ENCODE peak calls at places on chromosome 7, in six cellular contexts. Z is WERI-Rb-1; G is thyroid gland; Y is CD4-positive, alpha-beta T cell; K is colonic mucosa; H is cardiac muscle cell. W is an unnamed sample. For H3K27me3, the result is how much of the 10 kb centered on the place peaks cover.

GRCh38 chr7:102916426-102916825 is 3.6 kb downstream of the LRRC17 start:
- DNase-seq in G (no peak), K (no peak), Z (no peak), H (no peak), Y (no peak), W (peak)

GRCh38 chr7:109126404-109127050 is 556.9 kb downstream of the DNAJB9 start:
- DNase-seq in Z (no peak), Y (no peak), G (no peak), K (no peak), H (peak), W (no peak)

GRCh38 chr7:73715648-73716317 is 3.7 kb downstream of the STX1A start:
- DNase-seq in Y (no peak), Z (peak), K (no peak), H (peak), G (no peak), W (peak)

GRCh38 chr7:2754086-2754485 is 66.1 kb downstream of the AMZ1 start:
- DNase-seq in Y (no peak), G (no peak), K (no peak), H (no peak), Z (no peak), W (peak)

GRCh38 chr7:135193615-135194081 is 17.7 kb downstream of the WDR91 start:
- DNase-seq in G (no peak), Y (no peak), K (no peak), H (no peak), Z (no peak), W (peak)

GRCh38 chr7:90532231-90532929 is 62.9 kb downstream of the PTTG1IP2 start:
- DNase-seq in K (no peak), G (peak), H (no peak), Z (no peak), Y (no peak), W (no peak)

GRCh38 chr7:12719978-12720377 is 32.5 kb downstream of the ARL4A start:
- DNase-seq in G (no peak), H (no peak), K (no peak), Z (no peak), Y (no peak), W (no peak)

GRCh38 chr7:3067606-3068005 is 23.9 kb upstream of the CARD11 start:
- DNase-seq in G (no peak), H (no peak), Z (no peak), Y (no peak), K (no peak), W (no peak)

GRCh38 chr7:135428011-135428410 is 81.9 kb downstream of the CNOT4 start:
- DNase-seq in H (no peak), Y (no peak), Z (no peak), K (no peak), G (no peak), W (no peak)

GRCh38 chr7:132276986-132277716 is 299.1 kb downstream of the PLXNA4 start:
- DNase-seq in K (no peak), G (no peak), Y (no peak), H (no peak), Z (peak), W (peak)

GRCh38 chr7:33392143-33392542 is 262.8 kb downstream of the BBS9 start:
- DNase-seq in G (peak), Y (no peak), H (no peak), K (no peak), Z (peak), W (no peak)

GRCh38 chr7:155323001-155323638 is 25.4 kb downstream of the INSIG1 start:
- DNase-seq in K (no peak), G (no peak), H (no peak), Y (no peak), Z (no peak), W (no peak)

GRCh38 chr7:33744293-33744692 is 161.0 kb upstream of the BMPER start:
- DNase-seq in Z (no peak), H (peak), K (no peak), Y (no peak), G (no peak), W (no peak)

GRCh38 chr7:38274493-38274892 is 1.1 kb upstream of the TARP start:
- DNase-seq in K (no peak), Z (no peak), Y (no peak), H (no peak), G (no peak), W (peak)

GRCh38 chr7:16905300-16906044 is 23.7 kb upstream of the AGR3 start:
- DNase-seq in Z (no peak), K (no peak), H (peak), G (no peak), Y (no peak), W (peak)

GRCh38 chr7:152966189-152966588 is 206.6 kb downstream of the ACTR3B start:
- DNase-seq in Z (no peak), H (no peak), K (no peak), G (no peak), Y (no peak), W (no peak)

GRCh38 chr7:137871173-137871915 is 24.6 kb upstream of the DGKI start:
- DNase-seq in H (no peak), Y (no peak), K (no peak), G (no peak), Z (no peak), W (no peak)

GRCh38 chr7:50832744-50833143 is 50.0 kb upstream of the GRB10 start:
- DNase-seq in Y (no peak), Z (no peak), K (no peak), H (no peak), G (no peak), W (peak)

GRCh38 chr7:132261296-132261695 is 315.0 kb downstream of the PLXNA4 start:
- DNase-seq in H (no peak), Y (no peak), G (no peak), Z (no peak), K (no peak), W (no peak)

GRCh38 chr7:100372256-100372655 is 1.0 kb upstream of the PILRA start:
- DNase-seq in K (no peak), Y (no peak), Z (no peak), G (no peak), H (no peak), W (peak)

GRCh38 chr7:157558061-157558460 is 221.3 kb downstream of the DNAJB6 start:
- DNase-seq in Y (no peak), K (no peak), Z (no peak), G (no peak), H (no peak), W (no peak)

GRCh38 chr7:27697861-27698430 is 35.3 kb upstream of the HIBADH start:
- DNase-seq in G (no peak), H (no peak), K (peak), Y (no peak), Z (no peak), W (no peak)

GRCh38 chr7:73811760-73812168 is 19.0 kb upstream of the CLDN4 start:
- DNase-seq in H (peak), K (peak), Y (peak), Z (peak), G (peak), W (peak)

GRCh38 chr7:26667514-26668133 is 196.8 kb downstream of the SKAP2 start:
- DNase-seq in Z (peak), H (peak), K (peak), G (peak), Y (peak), W (peak)

GRCh38 chr7:98254951-98255610 is 3.0 kb upstream of the TECPR1 start:
- DNase-seq in Y (no peak), K (no peak), H (no peak), Z (no peak), G (no peak), W (no peak)

GRCh38 chr7:19869979-19870378 is 96.6 kb upstream of the TMEM196 start:
- DNase-seq in Z (no peak), K (no peak), G (no peak), Y (no peak), H (no peak), W (no peak)

GRCh38 chr7:38102486-38102885 is 75.6 kb upstream of the STARD3NL start:
- DNase-seq in G (no peak), H (no peak), Z (no peak), Y (no peak), K (no peak), W (peak)

GRCh38 chr7:34191041-34191440 is 285.7 kb downstream of the BMPER start:
- DNase-seq in Z (no peak), Y (no peak), K (no peak), G (no peak), H (no peak), W (no peak)

GRCh38 chr7:117818241-117818640 is 55.0 kb downstream of the CTTNBP2 start:
- DNase-seq in H (no peak), Z (no peak), Y (no peak), G (no peak), K (no peak), W (peak)

GRCh38 chr7:140646931-140647647 is 6.5 kb upstream of the DENND2A start:
- DNase-seq in Z (peak), K (peak), G (peak), Y (peak), H (peak), W (no peak)

GRCh38 chr7:47884675-47885074 is 63.6 kb downstream of the PKD1L1 start:
- DNase-seq in Z (no peak), Y (no peak), G (no peak), H (no peak), K (no peak), W (no peak)

GRCh38 chr7:15085361-15085760 is 182.8 kb upstream of the DGKB start:
- DNase-seq in K (no peak), G (no peak), H (no peak), Z (no peak), Y (no peak), W (no peak)

GRCh38 chr7:37311282-37311868 is 137.3 kb downstream of the ELMO1 start:
- DNase-seq in K (no peak), Z (no peak), H (no peak), G (no peak), Y (peak), W (no peak)

GRCh38 chr7:64183126-64183742 is 23.8 kb upstream of the ZNF735 start:
- DNase-seq in Y (peak), H (no peak), G (no peak), K (no peak), Z (peak), W (no peak)

GRCh38 chr7:42661312-42661711 is 250.6 kb downstream of the C7orf25 start:
- DNase-seq in K (no peak), H (no peak), Y (no peak), Z (no peak), G (no peak), W (peak)

GRCh38 chr7:26531926-26532325 is 240.3 kb downstream of the SNX10 start:
- DNase-seq in G (no peak), K (no peak), Z (no peak), H (no peak), Y (no peak), W (no peak)

GRCh38 chr7:115447495-115447894 is 525.6 kb downstream of the MDFIC start:
- DNase-seq in G (no peak), Y (no peak), H (no peak), K (no peak), Z (no peak), W (no peak)
- H3K27ac ChIP-seq in G (no peak), Y (no peak), H (no peak), K (no peak), Z (no peak), W (no peak)

DNA sequence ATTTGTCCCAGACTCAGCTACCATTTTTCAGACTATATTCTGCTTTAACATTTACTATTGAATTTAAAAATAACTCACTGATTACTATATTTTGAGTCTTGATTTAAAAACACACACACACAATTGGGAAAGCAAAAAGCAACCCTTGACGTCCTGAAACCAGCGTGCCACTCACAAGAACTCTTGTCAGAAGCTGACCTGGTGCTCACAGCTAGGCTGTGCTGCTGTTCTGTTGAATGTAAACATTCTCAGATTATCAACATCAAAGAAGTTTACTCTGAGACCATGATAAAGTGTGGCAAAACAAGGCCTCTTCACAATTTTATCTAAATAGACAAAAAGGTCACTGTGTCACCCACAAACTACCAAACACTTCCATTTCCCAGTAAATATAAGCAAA is 62.6 kb upstream of the CACNA2D1 start:
- DNase-seq in H (peak), G (no peak), Y (no peak), Z (no peak), K (no peak), W (peak)
- H3K27me3 ChIP-seq in H (under half), G (under half), Y (under half), Z (under half), K (under half), W (under half)

GRCh38 chr7:23653942-23654341 is 26.1 kb upstream of the FAM221A start:
- DNase-seq in H (peak), K (no peak), Z (no peak), Y (no peak), G (no peak), W (no peak)

GRCh38 chr7:23654508-23654907 is 25.5 kb upstream of the FAM221A start:
- DNase-seq in K (peak), Y (no peak), G (peak), H (no peak), Z (peak), W (peak)

GRCh38 chr7:23658831-23659427 is 21.1 kb upstream of the FAM221A start:
- DNase-seq in H (no peak), G (no peak), Z (no peak), Y (no peak), K (no peak), W (no peak)

DNA sequence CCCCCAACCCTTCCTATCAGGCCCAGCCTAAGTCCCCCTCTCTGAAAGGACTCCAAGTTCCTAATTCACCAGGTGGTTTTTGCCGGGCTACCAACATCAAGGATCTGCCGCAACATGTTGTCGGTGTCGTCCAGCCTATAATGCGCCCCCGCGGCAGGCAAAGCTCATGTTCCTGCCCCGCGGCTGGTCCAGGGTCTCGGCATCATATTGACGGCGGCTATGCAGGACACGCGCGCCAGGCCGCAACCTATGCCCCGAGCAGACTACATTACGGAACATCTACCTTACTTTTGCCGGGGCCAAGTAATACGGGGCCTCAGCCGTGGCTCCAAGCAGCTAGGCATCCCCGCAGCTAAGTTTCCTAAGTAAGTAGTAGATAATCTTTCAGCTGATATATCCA is 24.6 kb upstream of the FAM221A start:
- DNase-seq in K (no peak), Z (no peak), Y (no peak), H (no peak), G (no peak), W (no peak)
- H3K27ac ChIP-seq in K (no peak), Z (no peak), Y (no peak), H (no peak), G (no peak), W (no peak)

GRCh38 chr7:150738092-150739044 is 1.1 kb downstream of the GIMAP5 start:
- DNase-seq in G (no peak), Z (no peak), Y (no peak), H (no peak), K (no peak), W (no peak)
- H3K27me3 ChIP-seq in G (under half), Z (under half), Y (under half), H (under half), K (under half), W (under half)

DNA sequence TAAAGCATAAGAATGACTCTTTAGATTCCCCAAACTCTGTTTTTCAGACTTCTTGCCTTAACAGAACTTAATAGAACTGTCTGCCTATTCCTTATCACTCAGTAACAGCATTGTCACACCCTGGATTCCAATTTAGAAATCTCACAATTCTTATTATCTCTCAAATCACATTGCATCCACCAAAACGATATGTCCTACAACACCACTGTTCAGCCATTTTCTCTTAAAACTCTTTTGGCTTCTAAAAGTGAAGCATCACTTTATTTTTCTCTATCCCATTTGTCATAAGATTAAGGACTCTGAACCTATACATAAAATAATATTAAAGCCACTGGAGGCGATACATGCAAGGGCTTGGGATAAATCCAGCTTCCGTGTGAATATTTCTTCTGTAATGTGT is 1.2 kb upstream of the CPED1 start:
- DNase-seq in H (no peak), Z (no peak), Y (no peak), G (no peak), K (no peak), W (no peak)
- H3K27ac ChIP-seq in H (no peak), Z (no peak), Y (no peak), G (no peak), K (no peak), W (no peak)

GRCh38 chr7:159155410-159155809 is 10.7 kb upstream of the VIPR2 start:
- DNase-seq in Y (no peak), Z (no peak), G (no peak), K (no peak), H (no peak), W (no peak)
- H3K27me3 ChIP-seq in Y (under half), Z (under half), G (under half), K (under half), H (under half), W (under half)

GRCh38 chr7:131000873-131001272 is 266.9 kb upstream of the KLF14 start:
- DNase-seq in K (no peak), H (no peak), Z (no peak), G (no peak), Y (no peak), W (no peak)
- H3K27ac ChIP-seq in K (peak), H (no peak), Z (no peak), G (peak), Y (no peak), W (no peak)

DNA sequence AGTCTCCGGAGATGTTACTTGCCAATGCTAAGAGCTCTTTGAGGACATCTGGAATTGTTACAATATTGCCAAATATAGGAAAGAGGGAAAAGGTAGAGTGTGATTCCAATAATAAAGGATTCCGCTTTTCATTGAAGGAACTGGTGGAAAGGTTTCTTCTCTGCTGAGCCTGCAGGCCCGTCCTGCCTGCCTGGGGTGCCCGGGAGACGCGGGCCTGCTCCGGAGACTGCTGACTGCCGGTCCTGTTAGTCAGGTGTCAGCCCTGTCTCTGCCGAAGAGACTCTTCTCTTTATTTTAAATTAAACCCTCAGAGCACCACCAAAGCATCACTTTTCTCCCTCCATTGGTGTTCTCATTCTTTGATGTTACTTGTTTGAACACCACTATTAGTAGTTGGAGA is 2.2 kb downstream of the EGFR start:
- DNase-seq in G (no peak), H (no peak), Z (no peak), K (no peak), Y (no peak), W (no peak)
- H3K27me3 ChIP-seq in G (under half), H (half or more), Z (under half), K (under half), Y (under half), W (under half)

GRCh38 chr7:28955723-28956607 is 2.2 kb downstream of the TRIL start:
- DNase-seq in Y (no peak), K (peak), H (peak), Z (peak), G (peak), W (no peak)
- H3K27ac ChIP-seq in Y (no peak), K (peak), H (no peak), Z (no peak), G (peak), W (no peak)

DNA sequence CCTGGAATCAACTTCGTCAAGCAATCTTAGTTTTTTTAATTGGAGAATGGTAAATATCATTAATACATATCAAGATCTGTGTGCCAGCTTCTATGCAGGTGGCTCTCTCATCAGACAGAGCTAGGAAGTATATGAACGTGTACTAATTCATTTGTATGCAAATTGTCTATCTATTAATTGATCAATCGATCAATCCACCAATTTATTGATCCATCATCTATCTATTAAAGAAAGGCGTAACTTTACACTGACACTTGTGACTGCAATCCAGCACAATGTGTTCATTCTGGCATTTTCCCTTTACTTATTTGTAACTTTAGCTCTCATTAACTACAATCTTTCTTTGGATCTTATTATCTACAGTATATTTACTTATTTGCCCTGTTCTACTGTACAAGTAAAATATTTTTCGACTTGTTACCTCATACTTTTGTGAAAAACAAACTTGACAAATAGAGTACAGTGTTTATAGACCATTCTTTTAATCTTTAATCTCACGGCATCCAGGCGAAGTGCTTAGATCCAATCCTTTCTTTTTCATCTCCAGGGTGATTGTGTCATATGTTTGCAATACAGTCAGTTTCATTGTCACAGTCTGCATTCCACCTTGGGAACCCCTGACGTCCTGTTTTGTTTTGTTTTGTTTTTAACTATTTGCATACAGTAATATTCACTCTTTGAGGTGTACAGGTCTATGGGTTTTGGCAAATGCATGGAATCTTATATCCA is 22.0 kb upstream of the GHRHR start:
- DNase-seq in Y (no peak), H (no peak), G (no peak), Z (no peak), K (no peak), W (no peak)
- H3K27me3 ChIP-seq in Y (under half), H (under half), G (under half), Z (under half), K (under half), W (under half)